ENCODE peak calls at places on chromosomes 16 and 17, in six cellular contexts. One of them, this sample, is unnamed.

GRCh38 chr17:29292071-29292991 is 1.6 kb downstream of the NUFIP2 start:
- DNase-seq in GM12878: no peak
- DNase-seq in WTC11: peak; percentile 47
- DNase-seq in HepG2: no peak
- DNase-seq in K562: peak; percentile 85
- DNase-seq in H1: peak; percentile 61
- DNase-seq in this sample: no peak

GRCh38 chr16:54817432-54817831 is 113.2 kb upstream of the IRX5 start:
- DNase-seq in GM12878: no peak
- DNase-seq in WTC11: no peak
- DNase-seq in HepG2: peak; percentile 6
- DNase-seq in K562: peak; percentile 14
- DNase-seq in H1: no peak
- DNase-seq in this sample: no peak

GRCh38 chr17:51467336-51467735 is 207.0 kb downstream of the UTP18 start:
- DNase-seq in GM12878: no peak
- DNase-seq in WTC11: no peak
- DNase-seq in HepG2: no peak
- DNase-seq in K562: no peak
- DNase-seq in H1: no peak
- DNase-seq in this sample: no peak

GRCh38 chr16:74774223-74775139 is at the start of gene FA2H:
- DNase-seq in GM12878: no peak
- DNase-seq in WTC11: peak; percentile 88
- DNase-seq in HepG2: peak; percentile 86
- DNase-seq in K562: peak; percentile 97
- DNase-seq in H1: peak; percentile 90
- DNase-seq in this sample: peak; percentile 59

GRCh38 chr17:28901866-28902818 is 737 bp downstream of the DHRS13 start:
- DNase-seq in GM12878: no peak
- DNase-seq in WTC11: no peak
- DNase-seq in HepG2: no peak
- DNase-seq in K562: peak; percentile 80
- DNase-seq in H1: no peak
- DNase-seq in this sample: no peak

GRCh38 chr17:39095309-39095686 is 56.1 kb downstream of the PLXDC1 start:
- DNase-seq in GM12878: no peak
- DNase-seq in WTC11: no peak
- DNase-seq in HepG2: no peak
- DNase-seq in K562: no peak
- DNase-seq in H1: no peak
- DNase-seq in this sample: no peak

GRCh38 chr17:63698381-63698885 is 1.5 kb downstream of the LIMD2 start:
- DNase-seq in GM12878: no peak
- DNase-seq in WTC11: no peak
- DNase-seq in HepG2: no peak
- DNase-seq in K562: no peak
- DNase-seq in H1: peak; percentile 57
- DNase-seq in this sample: no peak

GRCh38 chr17:42843358-42843934 is 934 bp upstream of the AOC2 start:
- DNase-seq in GM12878: no peak
- DNase-seq in WTC11: peak; percentile 46
- DNase-seq in HepG2: peak; percentile 73
- DNase-seq in K562: peak; percentile 62
- DNase-seq in H1: no peak
- DNase-seq in this sample: peak; percentile 51

GRCh38 chr17:57935833-57936807 is 19.1 kb downstream of the CUEDC1 start:
- DNase-seq in GM12878: no peak
- DNase-seq in WTC11: no peak
- DNase-seq in HepG2: peak; percentile 80
- DNase-seq in K562: no peak
- DNase-seq in H1: no peak
- DNase-seq in this sample: no peak

GRCh38 chr17:416293-417206 is 63.9 kb upstream of the RPH3AL start:
- DNase-seq in GM12878: peak; percentile 85
- DNase-seq in WTC11: no peak
- DNase-seq in HepG2: no peak
- DNase-seq in K562: no peak
- DNase-seq in H1: no peak
- DNase-seq in this sample: no peak

GRCh38 chr17:31226373-31226772 is 70.7 kb downstream of the OMG start:
- DNase-seq in GM12878: no peak
- DNase-seq in WTC11: no peak
- DNase-seq in HepG2: no peak
- DNase-seq in K562: no peak
- DNase-seq in H1: no peak
- DNase-seq in this sample: no peak

GRCh38 chr16:53529529-53529928 is 26.5 kb upstream of the AKTIP start:
- DNase-seq in GM12878: no peak
- DNase-seq in WTC11: no peak
- DNase-seq in HepG2: no peak
- DNase-seq in K562: no peak
- DNase-seq in H1: no peak
- DNase-seq in this sample: no peak

GRCh38 chr17:4201231-4201630 is 58.2 kb downstream of the CYB5D2 start:
- DNase-seq in GM12878: no peak
- DNase-seq in WTC11: no peak
- DNase-seq in HepG2: no peak
- DNase-seq in K562: no peak
- DNase-seq in H1: no peak
- DNase-seq in this sample: no peak

GRCh38 chr16:54422569-54422978 is 136.0 kb upstream of the IRX3 start:
- DNase-seq in GM12878: no peak
- DNase-seq in WTC11: no peak
- DNase-seq in HepG2: no peak
- DNase-seq in K562: no peak
- DNase-seq in H1: no peak
- DNase-seq in this sample: no peak

GRCh38 chr16:84986102-84986501 is 25.2 kb downstream of the ZDHHC7 start:
- DNase-seq in GM12878: no peak
- DNase-seq in WTC11: no peak
- DNase-seq in HepG2: no peak
- DNase-seq in K562: no peak
- DNase-seq in H1: no peak
- DNase-seq in this sample: no peak

GRCh38 chr17:5638596-5638995 is 54.3 kb upstream of the NLRP1 start:
- DNase-seq in GM12878: no peak
- DNase-seq in WTC11: no peak
- DNase-seq in HepG2: no peak
- DNase-seq in K562: no peak
- DNase-seq in H1: no peak
- DNase-seq in this sample: no peak

GRCh38 chr16:86198201-86199118 is 299.5 kb downstream of the IRF8 start:
- DNase-seq in GM12878: no peak
- DNase-seq in WTC11: no peak
- DNase-seq in HepG2: no peak
- DNase-seq in K562: no peak
- DNase-seq in H1: no peak
- DNase-seq in this sample: no peak

GRCh38 chr16:27547134-27547533 is 2.6 kb downstream of the GTF3C1 start:
- DNase-seq in GM12878: no peak
- DNase-seq in WTC11: no peak
- DNase-seq in HepG2: no peak
- DNase-seq in K562: peak; percentile 65
- DNase-seq in H1: no peak
- DNase-seq in this sample: no peak

GRCh38 chr16:19497181-19497580 is 24.7 kb downstream of the GDE1 start:
- DNase-seq in GM12878: no peak
- DNase-seq in WTC11: no peak
- DNase-seq in HepG2: no peak
- DNase-seq in K562: no peak
- DNase-seq in H1: no peak
- DNase-seq in this sample: no peak

GRCh38 chr17:48023408-48024148 is 14.0 kb downstream of the COPZ2 start:
- DNase-seq in GM12878: no peak
- DNase-seq in WTC11: peak; percentile 93
- DNase-seq in HepG2: peak; percentile 50
- DNase-seq in K562: peak; percentile 33
- DNase-seq in H1: peak; percentile 93
- DNase-seq in this sample: peak; percentile 75
- TF ChIP-seq CTCF in GM12878: peak; percentile 28
- TF ChIP-seq CTCF in WTC11: no peak
- TF ChIP-seq CTCF in HepG2: no peak
- TF ChIP-seq CTCF in K562: no peak
- TF ChIP-seq CTCF in H1: peak; percentile 28
- TF ChIP-seq CTCF in this sample: no peak

GRCh38 chr16:14487579-14487978 is 142.5 kb downstream of the PARN start:
- DNase-seq in GM12878: no peak
- DNase-seq in WTC11: no peak
- DNase-seq in HepG2: no peak
- DNase-seq in K562: no peak
- DNase-seq in H1: no peak
- DNase-seq in this sample: no peak

GRCh38 chr16:14486520-14487303 is 143.3 kb downstream of the PARN start:
- DNase-seq in GM12878: no peak
- DNase-seq in WTC11: no peak
- DNase-seq in HepG2: peak; percentile 98
- DNase-seq in K562: peak; percentile 85
- DNase-seq in H1: no peak
- DNase-seq in this sample: peak; percentile 57

GRCh38 chr16:14491831-14492529 is 138.1 kb downstream of the PARN start:
- DNase-seq in GM12878: no peak
- DNase-seq in WTC11: no peak
- DNase-seq in HepG2: no peak
- DNase-seq in K562: no peak
- DNase-seq in H1: no peak
- DNase-seq in this sample: no peak

GRCh38 chr16:14490281-14490680 is 139.8 kb downstream of the PARN start:
- DNase-seq in GM12878: no peak
- DNase-seq in WTC11: no peak
- DNase-seq in HepG2: no peak
- DNase-seq in K562: no peak
- DNase-seq in H1: no peak
- DNase-seq in this sample: no peak

DNA sequence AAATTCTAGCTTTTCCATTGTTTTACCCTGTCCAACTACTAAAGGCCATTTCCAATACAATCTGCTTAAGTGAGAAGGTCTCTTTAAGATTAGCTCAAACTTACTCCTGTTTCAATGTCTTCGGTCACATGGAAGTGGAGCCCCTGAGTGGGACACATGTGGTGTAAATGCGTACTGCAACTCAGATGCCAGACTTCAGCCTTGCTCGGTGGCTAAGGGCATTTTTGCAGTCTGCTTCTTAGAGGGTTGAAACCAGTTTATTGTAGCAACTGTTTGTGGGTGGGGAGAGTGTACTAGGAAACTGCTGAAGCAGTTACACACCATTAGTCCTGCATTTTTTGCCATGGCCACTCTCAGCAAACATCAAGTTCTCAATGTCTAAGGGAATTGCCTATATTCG is 140.6 kb downstream of the PARN start:
- DNase-seq in GM12878: no peak
- DNase-seq in WTC11: peak; percentile 45
- DNase-seq in HepG2: peak; percentile 57
- DNase-seq in K562: peak; percentile 43
- DNase-seq in H1: no peak
- DNase-seq in this sample: peak; percentile 37
- TF ChIP-seq SP1 in GM12878: no peak
- TF ChIP-seq SP1 in WTC11: no peak
- TF ChIP-seq SP1 in HepG2: no peak
- TF ChIP-seq SP1 in K562: no peak
- TF ChIP-seq SP1 in H1: no peak
- TF ChIP-seq SP1 in this sample: no peak

GRCh38 chr16:8936421-8936820 is 27.3 kb downstream of the USP7 start:
- DNase-seq in GM12878: no peak
- DNase-seq in WTC11: peak; percentile 76
- DNase-seq in HepG2: peak; percentile 70
- DNase-seq in K562: peak; percentile 68
- DNase-seq in H1: no peak
- DNase-seq in this sample: peak; percentile 16
- TF ChIP-seq CTCF in GM12878: peak; percentile 84
- TF ChIP-seq CTCF in WTC11: peak; percentile 39
- TF ChIP-seq CTCF in HepG2: peak; percentile 79
- TF ChIP-seq CTCF in K562: peak; percentile 72
- TF ChIP-seq CTCF in H1: peak; percentile 77
- TF ChIP-seq CTCF in this sample: peak; percentile 19

GRCh38 chr16:1771072-1771863 is at the start of gene NME3:
- DNase-seq in GM12878: no peak
- DNase-seq in WTC11: peak; percentile 70
- DNase-seq in HepG2: peak; percentile 17
- DNase-seq in K562: peak; percentile 71
- DNase-seq in H1: peak; percentile 90
- DNase-seq in this sample: no peak
- TF ChIP-seq SP1 in GM12878: no peak
- TF ChIP-seq SP1 in WTC11: peak; percentile 78
- TF ChIP-seq SP1 in HepG2: no peak
- TF ChIP-seq SP1 in K562: no peak
- TF ChIP-seq SP1 in H1: no peak
- TF ChIP-seq SP1 in this sample: no peak